ENCODE peak calls at places on chromosomes 13 and 19, in nine cellular contexts. I is hepatic stellate cell; C is activated naive CD4-positive, alpha-beta T cell; P is dermis microvascular lymphatic vessel endothelial cell; D is ELR; Y is stimulated activated naive CD8-positive, alpha-beta T cell treated with anti-CD3 and anti-CD28 coated beads, Interleukin-15, Interleukin-2, amounts not matched to agents 100 U/mL and 50 U/mL, for 24 hours; Z is T-helper 17 cell; V is midbrain; N is H1. X is an unnamed sample.

GRCh38 chr13:99992376-99992775 is 10.8 kb downstream of the ZIC2 start:
- DNase-seq in I (no peak), C (no peak), P (no peak), D (no peak), Y (no peak), Z (no peak), V (no peak), N (no peak), X (no peak)

GRCh38 chr13:38577048-38577447 is 109.8 kb upstream of the FREM2 start:
- DNase-seq in I (no peak), C (no peak), P (no peak), D (peak; percentile 1), Y (no peak), Z (no peak), V (no peak), N (no peak), X (peak; percentile 16)

GRCh38 chr19:3250675-3251074 is 26.2 kb downstream of the CELF5 start:
- DNase-seq in I (no peak), C (no peak), P (no peak), D (peak; percentile 40), Y (peak; percentile 61), Z (peak; percentile 38), V (no peak), N (no peak), X (peak; percentile 67)

GRCh38 chr19:47372603-47373002 is 23.5 kb downstream of the DHX34 start:
- DNase-seq in I (no peak), C (no peak), P (no peak), D (no peak), Y (no peak), Z (no peak), V (no peak), N (no peak), X (no peak)

GRCh38 chr13:103471896-103472295 is 405.7 kb upstream of the SLC10A2 start:
- DNase-seq in I (no peak), C (no peak), P (no peak), D (no peak), Y (no peak), Z (no peak), V (no peak), N (peak; percentile 5), X (no peak)

GRCh38 chr13:113969973-113970611 is 3.8 kb downstream of the C13orf46 start:
- DNase-seq in I (no peak), C (no peak), P (no peak), D (no peak), Y (no peak), Z (no peak), V (no peak), N (no peak), X (no peak)

GRCh38 chr19:51644636-51645271 is 1.9 kb downstream of the SIGLEC14 start:
- DNase-seq in I (no peak), C (no peak), P (no peak), D (no peak), Y (no peak), Z (no peak), V (no peak), N (no peak), X (no peak)

GRCh38 chr13:39516140-39516539 is 86.9 kb downstream of the LHFPL6 start:
- DNase-seq in I (no peak), C (no peak), P (no peak), D (no peak), Y (no peak), Z (no peak), V (no peak), N (no peak), X (peak; percentile 32)

GRCh38 chr13:103140001-103140671 is 73.9 kb upstream of the SLC10A2 start:
- DNase-seq in I (no peak), C (no peak), P (no peak), D (peak; percentile 14), Y (no peak), Z (no peak), V (peak; percentile 50), N (no peak), X (peak; percentile 13)

GRCh38 chr13:44107357-44108121 is 227.8 kb downstream of the LACC1 start:
- DNase-seq in I (no peak), C (no peak), P (no peak), D (no peak), Y (no peak), Z (no peak), V (no peak), N (no peak), X (no peak)

GRCh38 chr13:42064259-42064658 is 15.8 kb downstream of the DGKH start:
- DNase-seq in I (no peak), C (no peak), P (no peak), D (peak; percentile 78), Y (no peak), Z (no peak), V (no peak), N (no peak), X (peak; percentile 17)

X was measured in AG20443.